ENCODE peak calls at places on chromosome 17, in eight cellular contexts. One of them, this sample, is unnamed.

GRCh38 chr17:64148017-64148631 is 18.2 kb upstream of the ERN1 start:
- DNase-seq in choroid plexus epithelial cell: no peak
- DNase-seq in heart right ventricle: peak; percentile 54
- DNase-seq in A549: peak; percentile 25
- DNase-seq in HFFc6: no peak
- DNase-seq in uterus: no peak
- DNase-seq in cardiac fibroblast: peak; percentile 46
- DNase-seq in fibroblast of the aortic adventitia: peak; percentile 62
- DNase-seq in this sample: no peak

GRCh38 chr17:74360993-74361612 is 565 bp downstream of the BTBD17 start:
- DNase-seq in choroid plexus epithelial cell: no peak
- DNase-seq in heart right ventricle: no peak
- DNase-seq in A549: no peak
- DNase-seq in HFFc6: no peak
- DNase-seq in uterus: no peak
- DNase-seq in cardiac fibroblast: no peak
- DNase-seq in fibroblast of the aortic adventitia: no peak
- DNase-seq in this sample: no peak

GRCh38 chr17:73710095-73710592 is 65.9 kb upstream of the SDK2 start:
- DNase-seq in choroid plexus epithelial cell: peak; percentile 72
- DNase-seq in heart right ventricle: peak; percentile 72
- DNase-seq in A549: peak; percentile 70
- DNase-seq in HFFc6: no peak
- DNase-seq in uterus: peak; percentile 20
- DNase-seq in cardiac fibroblast: peak; percentile 28
- DNase-seq in fibroblast of the aortic adventitia: peak; percentile 31
- DNase-seq in this sample: peak; percentile 78

GRCh38 chr17:79626156-79626890 is 15.5 kb upstream of the RBFOX3 start:
- DNase-seq in choroid plexus epithelial cell: no peak
- DNase-seq in heart right ventricle: peak; percentile 1
- DNase-seq in A549: no peak
- DNase-seq in HFFc6: no peak
- DNase-seq in uterus: peak; percentile 9
- DNase-seq in cardiac fibroblast: no peak
- DNase-seq in fibroblast of the aortic adventitia: no peak
- DNase-seq in this sample: peak; percentile 62

GRCh38 chr17:75695830-75696271 is 25.4 kb upstream of the ITGB4 start:
- DNase-seq in choroid plexus epithelial cell: no peak
- DNase-seq in heart right ventricle: peak; percentile 54
- DNase-seq in A549: no peak
- DNase-seq in HFFc6: no peak
- DNase-seq in uterus: no peak
- DNase-seq in cardiac fibroblast: no peak
- DNase-seq in fibroblast of the aortic adventitia: no peak
- DNase-seq in this sample: no peak

GRCh38 chr17:44010966-44011647 is 3.7 kb downstream of the TMEM101 start:
- DNase-seq in choroid plexus epithelial cell: peak; percentile 89
- DNase-seq in heart right ventricle: no peak
- DNase-seq in A549: no peak
- DNase-seq in HFFc6: no peak
- DNase-seq in uterus: no peak
- DNase-seq in cardiac fibroblast: no peak
- DNase-seq in fibroblast of the aortic adventitia: peak; percentile 37
- DNase-seq in this sample: no peak

GRCh38 chr17:34117811-34118210 is 137.3 kb upstream of the CCL2 start:
- DNase-seq in choroid plexus epithelial cell: no peak
- DNase-seq in heart right ventricle: no peak
- DNase-seq in A549: no peak
- DNase-seq in HFFc6: no peak
- DNase-seq in uterus: no peak
- DNase-seq in cardiac fibroblast: no peak
- DNase-seq in fibroblast of the aortic adventitia: no peak
- DNase-seq in this sample: no peak

GRCh38 chr17:64354824-64355535 is 35.7 kb downstream of the PECAM1 start:
- DNase-seq in choroid plexus epithelial cell: peak; percentile 71
- DNase-seq in heart right ventricle: no peak
- DNase-seq in A549: no peak
- DNase-seq in HFFc6: no peak
- DNase-seq in uterus: no peak
- DNase-seq in cardiac fibroblast: peak; percentile 79
- DNase-seq in fibroblast of the aortic adventitia: peak; percentile 58
- DNase-seq in this sample: no peak

GRCh38 chr17:17514993-17515920 is 19.1 kb upstream of the RASD1 start:
- DNase-seq in choroid plexus epithelial cell: peak; percentile 24
- DNase-seq in heart right ventricle: no peak
- DNase-seq in A549: no peak
- DNase-seq in HFFc6: peak; percentile 80
- DNase-seq in uterus: no peak
- DNase-seq in cardiac fibroblast: no peak
- DNase-seq in fibroblast of the aortic adventitia: peak; percentile 17
- DNase-seq in this sample: no peak

GRCh38 chr17:38636054-38636453 is 30.3 kb upstream of the SRCIN1 start:
- DNase-seq in choroid plexus epithelial cell: no peak
- DNase-seq in heart right ventricle: no peak
- DNase-seq in A549: no peak
- DNase-seq in HFFc6: no peak
- DNase-seq in uterus: no peak
- DNase-seq in cardiac fibroblast: no peak
- DNase-seq in fibroblast of the aortic adventitia: no peak
- DNase-seq in this sample: no peak

GRCh38 chr17:46818929-46819859 is 702 bp upstream of the WNT3 start:
- DNase-seq in choroid plexus epithelial cell: no peak
- DNase-seq in heart right ventricle: no peak
- DNase-seq in A549: no peak
- DNase-seq in HFFc6: no peak
- DNase-seq in uterus: no peak
- DNase-seq in cardiac fibroblast: no peak
- DNase-seq in fibroblast of the aortic adventitia: no peak
- DNase-seq in this sample: no peak

GRCh38 chr17:75755205-75755901 is 9.6 kb downstream of the GALK1 start:
- DNase-seq in choroid plexus epithelial cell: no peak
- DNase-seq in heart right ventricle: no peak
- DNase-seq in A549: peak; percentile 49
- DNase-seq in HFFc6: no peak
- DNase-seq in uterus: no peak
- DNase-seq in cardiac fibroblast: no peak
- DNase-seq in fibroblast of the aortic adventitia: no peak
- DNase-seq in this sample: no peak

GRCh38 chr17:58318627-58319180 is 9.9 kb downstream of the TSPOAP1 start:
- DNase-seq in choroid plexus epithelial cell: no peak
- DNase-seq in heart right ventricle: no peak
- DNase-seq in A549: no peak
- DNase-seq in HFFc6: no peak
- DNase-seq in uterus: peak; percentile 9
- DNase-seq in cardiac fibroblast: no peak
- DNase-seq in fibroblast of the aortic adventitia: no peak
- DNase-seq in this sample: no peak

GRCh38 chr17:28366605-28367004 is 1.6 kb upstream of the SEBOX start:
- DNase-seq in choroid plexus epithelial cell: no peak
- DNase-seq in heart right ventricle: no peak
- DNase-seq in A549: peak; percentile 39
- DNase-seq in HFFc6: no peak
- DNase-seq in uterus: no peak
- DNase-seq in cardiac fibroblast: no peak
- DNase-seq in fibroblast of the aortic adventitia: no peak
- DNase-seq in this sample: no peak

GRCh38 chr17:63698381-63698885 is 1.5 kb downstream of the LIMD2 start:
- DNase-seq in choroid plexus epithelial cell: no peak
- DNase-seq in heart right ventricle: no peak
- DNase-seq in A549: no peak
- DNase-seq in HFFc6: no peak
- DNase-seq in uterus: no peak
- DNase-seq in cardiac fibroblast: no peak
- DNase-seq in fibroblast of the aortic adventitia: no peak
- DNase-seq in this sample: no peak

GRCh38 chr17:68200689-68201424 is 47.0 kb upstream of the AMZ2 start:
- DNase-seq in choroid plexus epithelial cell: peak; percentile 70
- DNase-seq in heart right ventricle: peak; percentile 68
- DNase-seq in A549: peak; percentile 82
- DNase-seq in HFFc6: peak; percentile 48
- DNase-seq in uterus: peak; percentile 54
- DNase-seq in cardiac fibroblast: peak; percentile 62
- DNase-seq in fibroblast of the aortic adventitia: peak; percentile 61
- DNase-seq in this sample: no peak

GRCh38 chr17:61456688-61457225 is 4.5 kb downstream of the TBX4 start:
- DNase-seq in choroid plexus epithelial cell: no peak
- DNase-seq in heart right ventricle: no peak
- DNase-seq in A549: no peak
- DNase-seq in HFFc6: no peak
- DNase-seq in uterus: no peak
- DNase-seq in cardiac fibroblast: no peak
- DNase-seq in fibroblast of the aortic adventitia: no peak
- DNase-seq in this sample: no peak

GRCh38 chr17:75318211-75318610 is 29.0 kb upstream of the SLC25A19 start:
- DNase-seq in choroid plexus epithelial cell: no peak
- DNase-seq in heart right ventricle: no peak
- DNase-seq in A549: no peak
- DNase-seq in HFFc6: no peak
- DNase-seq in uterus: no peak
- DNase-seq in cardiac fibroblast: no peak
- DNase-seq in fibroblast of the aortic adventitia: no peak
- DNase-seq in this sample: no peak

GRCh38 chr17:79420318-79421243 is 190.3 kb downstream of the RBFOX3 start:
- DNase-seq in choroid plexus epithelial cell: peak; percentile 52
- DNase-seq in heart right ventricle: no peak
- DNase-seq in A549: peak; percentile 66
- DNase-seq in HFFc6: no peak
- DNase-seq in uterus: no peak
- DNase-seq in cardiac fibroblast: peak; percentile 35
- DNase-seq in fibroblast of the aortic adventitia: peak; percentile 28
- DNase-seq in this sample: no peak

GRCh38 chr17:11996722-11997146 is 541 bp downstream of the ZNF18 start:
- DNase-seq in choroid plexus epithelial cell: peak; percentile 35
- DNase-seq in heart right ventricle: peak; percentile 40
- DNase-seq in A549: peak; percentile 58
- DNase-seq in HFFc6: peak; percentile 48
- DNase-seq in uterus: no peak
- DNase-seq in cardiac fibroblast: peak; percentile 50
- DNase-seq in fibroblast of the aortic adventitia: peak; percentile 45
- DNase-seq in this sample: no peak

GRCh38 chr17:13510062-13510461 is 91.7 kb downstream of the HS3ST3A1 start:
- DNase-seq in choroid plexus epithelial cell: no peak
- DNase-seq in heart right ventricle: no peak
- DNase-seq in A549: no peak
- DNase-seq in HFFc6: no peak
- DNase-seq in uterus: no peak
- DNase-seq in cardiac fibroblast: peak; percentile 19
- DNase-seq in fibroblast of the aortic adventitia: peak; percentile 57
- DNase-seq in this sample: no peak

GRCh38 chr17:60354223-60354622 is 37.7 kb downstream of the USP32 start:
- DNase-seq in choroid plexus epithelial cell: peak; percentile 91
- DNase-seq in heart right ventricle: no peak
- DNase-seq in A549: peak; percentile 27
- DNase-seq in HFFc6: peak; percentile 81
- DNase-seq in uterus: no peak
- DNase-seq in cardiac fibroblast: peak; percentile 88
- DNase-seq in fibroblast of the aortic adventitia: peak; percentile 88
- DNase-seq in this sample: no peak

GRCh38 chr17:4808378-4808767 is 1.4 kb downstream of the PLD2 start:
- DNase-seq in choroid plexus epithelial cell: no peak
- DNase-seq in heart right ventricle: peak; percentile 74
- DNase-seq in A549: no peak
- DNase-seq in HFFc6: no peak
- DNase-seq in uterus: peak; percentile 41
- DNase-seq in cardiac fibroblast: no peak
- DNase-seq in fibroblast of the aortic adventitia: peak; percentile 49
- DNase-seq in this sample: no peak
- TF ChIP-seq CTCF in choroid plexus epithelial cell: no peak
- TF ChIP-seq CTCF in heart right ventricle: no peak
- TF ChIP-seq CTCF in A549: no peak
- TF ChIP-seq CTCF in HFFc6: no peak
- TF ChIP-seq CTCF in uterus: no peak
- TF ChIP-seq CTCF in cardiac fibroblast: no peak
- TF ChIP-seq CTCF in fibroblast of the aortic adventitia: no peak
- TF ChIP-seq CTCF in this sample: no peak

GRCh38 chr17:20702692-20703091 is 123.2 kb downstream of the CDRT15L2 start:
- DNase-seq in choroid plexus epithelial cell: no peak
- DNase-seq in heart right ventricle: no peak
- DNase-seq in A549: no peak
- DNase-seq in HFFc6: no peak
- DNase-seq in uterus: no peak
- DNase-seq in cardiac fibroblast: no peak
- DNase-seq in fibroblast of the aortic adventitia: no peak
- DNase-seq in this sample: no peak
- TF ChIP-seq CTCF in choroid plexus epithelial cell: no peak
- TF ChIP-seq CTCF in heart right ventricle: no peak
- TF ChIP-seq CTCF in A549: no peak
- TF ChIP-seq CTCF in HFFc6: no peak
- TF ChIP-seq CTCF in uterus: no peak
- TF ChIP-seq CTCF in cardiac fibroblast: no peak
- TF ChIP-seq CTCF in fibroblast of the aortic adventitia: no peak
- TF ChIP-seq CTCF in this sample: no peak

DNA sequence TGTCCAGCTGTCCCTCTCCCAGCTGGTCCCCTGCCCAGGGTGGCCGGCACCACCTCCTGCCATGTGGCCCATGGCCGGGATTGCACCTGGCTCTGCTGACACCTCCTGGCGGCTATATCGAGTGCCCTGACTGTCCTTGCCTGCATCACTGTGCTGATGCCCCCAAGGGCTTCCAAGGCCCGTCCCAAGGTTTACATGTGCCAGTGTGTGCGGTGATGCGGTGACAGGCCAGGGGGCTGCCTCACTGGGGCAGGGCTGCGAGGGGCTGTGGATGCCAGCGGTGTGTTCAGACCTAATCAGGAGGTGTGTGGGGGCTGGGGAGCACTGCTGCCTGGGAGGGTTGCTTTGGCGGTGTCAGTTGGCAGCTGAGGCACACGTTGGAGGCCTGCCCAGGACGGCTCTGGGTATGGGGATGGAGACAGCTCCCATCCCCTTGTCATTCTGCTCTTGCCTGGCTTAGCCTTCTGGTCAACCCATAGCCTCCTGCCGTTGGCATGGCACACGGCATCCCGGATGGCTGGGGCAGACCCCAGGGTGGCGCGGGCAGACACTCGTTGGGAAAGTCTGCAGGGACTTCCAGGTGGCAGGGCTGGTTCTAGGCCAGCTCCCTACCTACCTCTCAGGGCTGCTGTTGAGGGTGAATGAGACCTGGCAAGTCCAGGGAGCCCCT is 5.5 kb downstream of the MAP2K3 start:
- DNase-seq in choroid plexus epithelial cell: no peak
- DNase-seq in heart right ventricle: peak; percentile 85
- DNase-seq in A549: no peak
- DNase-seq in HFFc6: no peak
- DNase-seq in uterus: no peak
- DNase-seq in cardiac fibroblast: no peak
- DNase-seq in fibroblast of the aortic adventitia: peak; percentile 24
- DNase-seq in this sample: no peak
- TF ChIP-seq CTCF in choroid plexus epithelial cell: no peak
- TF ChIP-seq CTCF in heart right ventricle: peak; percentile 11
- TF ChIP-seq CTCF in A549: no peak
- TF ChIP-seq CTCF in HFFc6: peak; percentile 29
- TF ChIP-seq CTCF in uterus: no peak
- TF ChIP-seq CTCF in cardiac fibroblast: no peak
- TF ChIP-seq CTCF in fibroblast of the aortic adventitia: no peak
- TF ChIP-seq CTCF in this sample: no peak

DNA sequence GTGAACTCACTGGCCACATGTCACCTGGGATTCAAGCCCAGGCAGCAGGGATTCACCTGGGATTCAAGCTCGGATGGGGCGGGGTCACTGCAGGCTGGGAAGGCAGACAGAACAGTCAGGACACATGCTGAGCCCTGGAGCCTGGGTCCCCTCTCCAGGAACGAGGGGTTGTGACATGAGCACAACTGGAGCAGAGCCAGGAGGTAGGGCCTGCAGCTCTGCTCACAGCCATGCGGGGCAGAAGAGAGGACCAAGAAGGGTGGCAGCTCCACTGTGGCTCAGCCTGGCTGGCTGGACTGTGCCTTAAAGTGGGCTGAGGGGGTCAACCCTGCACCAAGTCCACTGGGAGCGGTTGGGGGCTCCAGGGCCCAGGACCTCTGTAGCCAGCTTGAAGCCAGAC is 150.1 kb downstream of the RAB11FIP4 start:
- DNase-seq in choroid plexus epithelial cell: no peak
- DNase-seq in heart right ventricle: no peak
- DNase-seq in A549: peak; percentile 42
- DNase-seq in HFFc6: no peak
- DNase-seq in uterus: no peak
- DNase-seq in cardiac fibroblast: no peak
- DNase-seq in fibroblast of the aortic adventitia: no peak
- DNase-seq in this sample: no peak
- TF ChIP-seq CTCF in choroid plexus epithelial cell: peak; percentile 39
- TF ChIP-seq CTCF in heart right ventricle: no peak
- TF ChIP-seq CTCF in A549: no peak
- TF ChIP-seq CTCF in HFFc6: no peak
- TF ChIP-seq CTCF in uterus: no peak
- TF ChIP-seq CTCF in cardiac fibroblast: peak; percentile 12
- TF ChIP-seq CTCF in fibroblast of the aortic adventitia: peak; percentile 12
- TF ChIP-seq CTCF in this sample: no peak

This sample was measured in type B pancreatic cell.